ENCODE peak calls at places on chromosomes 7 and 10, in four cellular contexts. B is lower leg skin, H is cardiac fibroblast, S is left lung. X is an unnamed sample.
A peak's percentile ranks its signal among the peaks of the same experiment; 100 is the strongest.

GRCh38 chr7:104627516-104627915 is 299.1 kb downstream of the LHFPL3 start:
- DNase-seq in B (no peak), H (peak; percentile 18), S (no peak), X (no peak)

GRCh38 chr10:74262856-74263255 is 111.8 kb downstream of the ADK start:
- DNase-seq in B (no peak), H (no peak), S (no peak), X (no peak)

GRCh38 chr10:4073912-4074311 is 288.9 kb upstream of the KLF6 start:
- DNase-seq in B (no peak), H (peak; percentile 90), S (no peak), X (no peak)

GRCh38 chr7:90709501-90710465 is 113.7 kb downstream of the CDK14 start:
- DNase-seq in B (no peak), H (peak; percentile 71), S (no peak), X (no peak)

GRCh38 chr7:115015619-115016018 is 93.7 kb downstream of the MDFIC start:
- DNase-seq in B (no peak), H (peak; percentile 75), S (no peak), X (no peak)

GRCh38 chr10:27372095-27372494 is 131.5 kb upstream of the ACBD5 start:
- DNase-seq in B (no peak), H (no peak), S (no peak), X (no peak)

GRCh38 chr10:52314007-52314821 is at the start of gene DKK1:
- DNase-seq in B (peak; percentile 90), H (peak; percentile 85), S (peak; percentile 60), X (peak; percentile 17)

GRCh38 chr10:34523017-34523767 is 291.9 kb downstream of the PARD3 start:
- DNase-seq in B (no peak), H (no peak), S (no peak), X (no peak)

GRCh38 chr10:79182122-79182521 is 113.4 kb downstream of the ZMIZ1 start:
- DNase-seq in B (no peak), H (no peak), S (no peak), X (no peak)

GRCh38 chr10:115525141-115525540 is 432.0 kb downstream of the ATRNL1 start:
- DNase-seq in B (no peak), H (no peak), S (no peak), X (no peak)

GRCh38 chr7:132654150-132654549 is 77.9 kb upstream of the PLXNA4 start:
- DNase-seq in B (no peak), H (peak; percentile 17), S (no peak), X (peak; percentile 56)

GRCh38 chr7:103877565-103877964 is 111.9 kb downstream of the RELN start:
- DNase-seq in B (no peak), H (no peak), S (no peak), X (no peak)

GRCh38 chr10:69202332-69202731 is 17.8 kb upstream of the HKDC1 start:
- DNase-seq in B (no peak), H (no peak), S (no peak), X (no peak)

GRCh38 chr7:115475774-115476407 is 554.0 kb downstream of the MDFIC start:
- DNase-seq in B (no peak), H (no peak), S (no peak), X (no peak)

GRCh38 chr7:142357953-142358520 is 100.2 kb upstream of the PRSS58 start:
- DNase-seq in B (peak; percentile 62), H (peak; percentile 81), S (no peak), X (peak; percentile 49)

GRCh38 chr10:61091531-61091930 is 147.5 kb upstream of the RHOBTB1 start:
- DNase-seq in B (no peak), H (no peak), S (no peak), X (no peak)

GRCh38 chr10:47020491-47020890 is 109.3 kb downstream of the PTPN20 start:
- DNase-seq in B (peak; percentile 90), H (peak; percentile 10), S (no peak), X (no peak)

GRCh38 chr10:94315975-94316464 is 46.7 kb downstream of the NOC3L start:
- DNase-seq in B (no peak), H (peak; percentile 91), S (no peak), X (no peak)

GRCh38 chr10:30228638-30229037 is 120.4 kb downstream of the MTPAP start:
- DNase-seq in B (no peak), H (peak; percentile 15), S (no peak), X (no peak)

GRCh38 chr7:136998495-136998894 is 130.0 kb downstream of the CHRM2 start:
- DNase-seq in B (no peak), H (no peak), S (no peak), X (no peak)

GRCh38 chr7:77697535-77697831 is 1.2 kb downstream of the RSBN1L start:
- DNase-seq in B (no peak), H (no peak), S (no peak), X (peak; percentile 20)

GRCh38 chr10:127374901-127375300 is 174.2 kb upstream of the NPS start:
- DNase-seq in B (no peak), H (no peak), S (no peak), X (no peak)

GRCh38 chr7:140638311-140638791 is 2.3 kb downstream of the DENND2A start:
- DNase-seq in B (peak; percentile 88), H (peak; percentile 87), S (no peak), X (no peak)

GRCh38 chr10:132066186-132066585 is 440 bp downstream of the JAKMIP3 start:
- DNase-seq in B (peak; percentile 70), H (peak; percentile 12), S (no peak), X (no peak)

GRCh38 chr7:17633099-17633498 is 307.2 kb downstream of the SNX13 start:
- DNase-seq in B (no peak), H (peak; percentile 53), S (no peak), X (no peak)

GRCh38 chr10:70565556-70566514 is 36.7 kb downstream of the PRF1 start:
- DNase-seq in B (no peak), H (no peak), S (peak; percentile 29), X (no peak)

GRCh38 chr10:116201670-116202430 is 71.2 kb downstream of the GFRA1 start:
- DNase-seq in B (no peak), H (no peak), S (no peak), X (no peak)

X was measured in GM20000.